ENCODE peak calls at places on chromosomes 6 and 20, in five cellular contexts. X is osteoblast, U is fibroblast of mammary gland, W is ovary, G is brain microvascular endothelial cell. D is an unnamed sample.

GRCh38 chr6:111377558-111378120 is 105.4 kb downstream of the REV3L start:
- DNase-seq in X (no peak), U (peak), W (no peak), G (no peak), D (no peak)

GRCh38 chr6:166423781-166424180 is 41.0 kb upstream of the MPC1 start:
- DNase-seq in X (no peak), U (no peak), W (no peak), G (no peak), D (no peak)

GRCh38 chr6:90144928-90145520 is 151.6 kb downstream of the BACH2 start:
- DNase-seq in X (peak), U (no peak), W (no peak), G (no peak), D (no peak)

GRCh38 chr6:30075094-30075986 is at the start of gene RNF39:
- DNase-seq in X (no peak), U (no peak), W (peak), G (no peak), D (no peak)

GRCh38 chr6:99426454-99426762 is 1.3 kb upstream of the PNISR start:
- DNase-seq in X (no peak), U (peak), W (no peak), G (no peak), D (no peak)

GRCh38 chr20:39849664-39850063 is 839.4 kb downstream of the MAFB start:
- DNase-seq in X (peak), U (peak), W (peak), G (peak), D (no peak)

GRCh38 chr6:135686784-135687301 is 164.7 kb upstream of the PDE7B start:
- DNase-seq in X (peak), U (peak), W (no peak), G (no peak), D (no peak)

GRCh38 chr6:112956696-112957525 is 609.8 kb downstream of the RFPL4B start:
- DNase-seq in X (peak), U (peak), W (no peak), G (peak), D (no peak)

GRCh38 chr6:33167374-33168148 is 24.7 kb downstream of the COL11A2 start:
- DNase-seq in X (peak), U (no peak), W (no peak), G (no peak), D (no peak)

GRCh38 chr6:144341831-144342527 is 56.8 kb downstream of the UTRN start:
- DNase-seq in X (no peak), U (peak), W (no peak), G (no peak), D (no peak)

GRCh38 chr20:25058051-25058796 is at the start of gene ACSS1:
- DNase-seq in X (peak), U (no peak), W (peak), G (no peak), D (no peak)

GRCh38 chr6:103870970-103871369 is 988.7 kb downstream of the HACE1 start:
- DNase-seq in X (no peak), U (no peak), W (no peak), G (no peak), D (no peak)

GRCh38 chr20:14996883-14997672 is 659.7 kb upstream of the FLRT3 start:
- DNase-seq in X (no peak), U (peak), W (no peak), G (peak), D (no peak)

GRCh38 chr20:47897461-47897860 is 112.2 kb upstream of the SULF2 start:
- DNase-seq in X (no peak), U (no peak), W (no peak), G (no peak), D (no peak)

GRCh38 chr20:4604580-4604979 is 117.1 kb upstream of the PRND start:
- DNase-seq in X (no peak), U (no peak), W (no peak), G (no peak), D (no peak)

GRCh38 chr20:51928931-51929330 is 126.6 kb upstream of the SALL4 start:
- DNase-seq in X (no peak), U (peak), W (no peak), G (no peak), D (no peak)

GRCh38 chr6:75748743-75749538 is at the start of gene MYO6:
- DNase-seq in X (peak), U (peak), W (peak), G (peak), D (no peak)

GRCh38 chr20:58613061-58613854 is 37.8 kb upstream of the STX16 start:
- DNase-seq in X (no peak), U (no peak), W (no peak), G (no peak), D (no peak)

GRCh38 chr20:10218536-10219451 is at the start of gene SNAP25:
- DNase-seq in X (peak), U (peak), W (peak), G (peak), D (no peak)

GRCh38 chr20:32004963-32005362 is 5.3 kb upstream of the CCM2L start:
- DNase-seq in X (peak), U (peak), W (no peak), G (no peak), D (no peak)

GRCh38 chr6:39950125-39950720 is 16.0 kb upstream of the MOCS1 start:
- DNase-seq in X (no peak), U (no peak), W (no peak), G (no peak), D (no peak)

GRCh38 chr6:25278914-25279747 is at the start of gene CARMIL1:
- DNase-seq in X (peak), U (peak), W (peak), G (peak), D (peak)

GRCh38 chr20:10531848-10532247 is 96.7 kb downstream of the SLX4IP start:
- DNase-seq in X (no peak), U (peak), W (no peak), G (peak), D (no peak)

GRCh38 chr6:3388786-3389185 is 68.1 kb downstream of the SLC22A23 start:
- DNase-seq in X (no peak), U (no peak), W (no peak), G (no peak), D (no peak)

GRCh38 chr6:1701668-1702353 is 92.1 kb downstream of the FOXC1 start:
- DNase-seq in X (peak), U (peak), W (no peak), G (peak), D (no peak)

GRCh38 chr20:3471397-3472021 is 691 bp downstream of the ATRN start:
- DNase-seq in X (peak), U (no peak), W (no peak), G (no peak), D (no peak)

GRCh38 chr6:159249150-159249549 is 80.0 kb downstream of the FNDC1 start:
- DNase-seq in X (no peak), U (peak), W (no peak), G (no peak), D (no peak)

GRCh38 chr6:165988757-165989456 is 178.7 kb downstream of the TBXT start:
- DNase-seq in X (no peak), U (no peak), W (peak), G (no peak), D (no peak)

GRCh38 chr6:157774153-157775135 is 48.6 kb upstream of the SNX9 start:
- DNase-seq in X (peak), U (no peak), W (no peak), G (no peak), D (no peak)

GRCh38 chr6:159893064-159893463 is 2.3 kb downstream of the MAS1 start:
- DNase-seq in X (no peak), U (no peak), W (no peak), G (no peak), D (no peak)

GRCh38 chr6:163449076-163449475 is 34.6 kb downstream of the QKI start:
- DNase-seq in X (no peak), U (no peak), W (no peak), G (no peak), D (no peak)

GRCh38 chr20:21571841-21572690 is 58.2 kb upstream of the NKX2-2 start:
- DNase-seq in X (peak), U (peak), W (no peak), G (no peak), D (no peak)

GRCh38 chr6:79084693-79085092 is 6.6 kb upstream of the PHIP start:
- DNase-seq in X (peak), U (peak), W (no peak), G (no peak), D (no peak)

GRCh38 chr6:35703554-35703953 is 14.8 kb upstream of the FKBP5 start:
- DNase-seq in X (no peak), U (no peak), W (no peak), G (no peak), D (no peak)

GRCh38 chr6:75481394-75481793 is 12.2 kb downstream of the FILIP1 start:
- DNase-seq in X (no peak), U (peak), W (no peak), G (no peak), D (no peak)

GRCh38 chr6:114421219-114421618 is 78.4 kb upstream of the HS3ST5 start:
- DNase-seq in X (no peak), U (no peak), W (no peak), G (no peak), D (peak)

GRCh38 chr6:6916598-6916997 is 191.2 kb upstream of the RREB1 start:
- DNase-seq in X (no peak), U (peak), W (no peak), G (no peak), D (no peak)

GRCh38 chr6:6913346-6913745 is 194.4 kb upstream of the RREB1 start:
- DNase-seq in X (no peak), U (no peak), W (no peak), G (no peak), D (no peak)

GRCh38 chr6:6915219-6915618 is 192.5 kb upstream of the RREB1 start:
- DNase-seq in X (no peak), U (peak), W (no peak), G (no peak), D (no peak)

GRCh38 chr6:6918216-6918983 is 189.4 kb upstream of the RREB1 start:
- DNase-seq in X (no peak), U (peak), W (no peak), G (peak), D (no peak)

GRCh38 chr6:6915813-6916547 is 191.8 kb upstream of the RREB1 start:
- DNase-seq in X (no peak), U (peak), W (peak), G (no peak), D (no peak)
- H3K4me3 ChIP-seq in X (peak), U (peak), W (peak), G (no peak), D (no peak)

DNA sequence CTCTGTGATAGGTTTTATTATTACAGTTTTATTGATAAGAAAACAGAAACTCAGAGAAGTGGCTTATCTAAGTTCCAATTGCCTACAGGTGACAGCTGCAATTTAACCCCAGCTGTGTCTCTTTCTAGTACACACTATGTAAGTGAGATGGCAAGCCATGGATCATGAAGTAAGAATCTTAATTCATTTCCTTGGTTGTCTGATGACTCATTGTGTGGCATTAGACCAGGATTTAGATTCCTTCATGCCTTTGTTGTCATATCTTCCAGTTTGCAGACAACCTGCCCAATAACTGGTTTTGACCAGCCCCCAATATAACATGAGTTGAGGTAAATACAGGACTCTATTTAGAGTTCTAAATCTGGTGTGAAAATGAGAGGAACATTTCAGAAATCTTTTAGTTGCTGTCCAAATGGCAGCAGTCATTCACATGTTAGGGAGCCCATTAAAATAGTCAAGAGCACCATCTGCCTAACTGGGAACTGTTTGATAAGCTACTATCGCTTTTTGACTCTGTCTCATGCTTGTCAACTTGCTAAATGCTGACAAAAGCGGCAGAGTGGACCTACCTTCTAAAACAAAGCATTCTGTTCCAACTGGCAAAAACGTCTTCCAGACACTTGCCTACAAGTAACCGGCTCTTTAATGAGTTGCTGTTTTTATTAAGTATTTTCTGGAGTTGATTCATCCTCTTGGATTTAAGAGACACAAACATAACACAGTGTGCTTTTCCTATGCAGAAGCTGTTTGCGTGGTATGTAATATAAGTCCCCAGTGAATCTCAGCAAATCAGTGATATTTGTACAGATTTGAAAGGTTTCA is 170.5 kb upstream of the PHACTR1 start:
- DNase-seq in X (no peak), U (peak), W (no peak), G (peak), D (no peak)
- H3K4me3 ChIP-seq in X (no peak), U (no peak), W (no peak), G (no peak), D (no peak)

GRCh38 chr6:37127961-37128862 is 41.7 kb upstream of the PIM1 start:
- DNase-seq in X (peak), U (peak), W (no peak), G (peak), D (no peak)
- H3K4me3 ChIP-seq in X (no peak), U (no peak), W (no peak), G (no peak), D (no peak)

DNA sequence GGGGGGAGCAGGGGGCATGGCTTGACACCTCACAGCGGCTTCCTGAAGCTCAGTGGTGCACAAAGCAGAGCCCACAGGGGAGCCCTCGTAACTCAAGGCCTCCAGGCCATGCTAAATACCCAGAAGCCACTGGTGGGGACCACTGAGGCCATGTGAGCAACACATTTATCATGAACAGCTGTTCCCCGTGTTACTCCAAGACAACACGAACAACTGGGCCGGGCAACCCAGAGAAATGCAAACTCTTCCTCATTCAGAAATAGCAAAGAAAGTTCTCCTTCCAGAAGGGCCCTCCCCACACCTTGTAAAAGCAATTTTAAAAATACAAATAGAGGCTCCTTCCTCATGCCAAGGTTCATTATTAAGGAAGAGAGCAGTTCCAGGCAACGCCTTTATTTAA is 36.3 kb upstream of the SLCO4A1 start:
- DNase-seq in X (no peak), U (no peak), W (no peak), G (no peak), D (no peak)
- H3K4me3 ChIP-seq in X (no peak), U (no peak), W (no peak), G (no peak), D (no peak)

DNA sequence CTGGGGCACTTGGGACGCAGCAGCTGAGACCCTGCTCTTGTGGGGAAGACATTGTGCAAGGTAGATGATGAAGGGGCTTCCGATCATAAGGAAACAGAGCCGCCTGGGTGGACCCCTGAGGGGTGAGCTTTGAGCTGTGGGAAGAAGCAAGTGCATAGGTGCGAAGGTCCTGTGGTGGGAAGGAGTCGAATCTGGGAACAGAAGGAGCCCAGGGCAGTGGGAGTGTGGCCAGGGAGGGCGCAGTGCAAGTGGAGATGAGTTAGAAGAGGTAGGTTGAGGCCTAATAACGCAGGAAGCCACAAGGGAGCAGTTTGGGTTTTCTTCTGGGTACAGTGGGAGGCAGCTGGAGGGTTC is 10.3 kb downstream of the RBM38 start:
- DNase-seq in X (no peak), U (no peak), W (no peak), G (no peak), D (no peak)
- H3K4me3 ChIP-seq in X (no peak), U (no peak), W (no peak), G (no peak), D (no peak)

GRCh38 chr6:27127874-27128795 is 119.4 kb upstream of the PRSS16 start:
- DNase-seq in X (no peak), U (no peak), W (no peak), G (no peak), D (no peak)

GRCh38 chr6:27129095-27129815 is 118.2 kb upstream of the PRSS16 start:
- DNase-seq in X (no peak), U (no peak), W (no peak), G (no peak), D (no peak)

GRCh38 chr6:27128796-27129094 is 118.8 kb upstream of the PRSS16 start:
- DNase-seq in X (no peak), U (no peak), W (no peak), G (no peak), D (no peak)

GRCh38 chr6:27126046-27126814 is 121.3 kb upstream of the PRSS16 start:
- DNase-seq in X (peak), U (no peak), W (no peak), G (no peak), D (no peak)

GRCh38 chr6:27126815-27127537 is 120.5 kb upstream of the PRSS16 start:
- DNase-seq in X (peak), U (peak), W (peak), G (peak), D (no peak)
- H3K4me3 ChIP-seq in X (peak), U (peak), W (peak), G (peak), D (no peak)

DNA sequence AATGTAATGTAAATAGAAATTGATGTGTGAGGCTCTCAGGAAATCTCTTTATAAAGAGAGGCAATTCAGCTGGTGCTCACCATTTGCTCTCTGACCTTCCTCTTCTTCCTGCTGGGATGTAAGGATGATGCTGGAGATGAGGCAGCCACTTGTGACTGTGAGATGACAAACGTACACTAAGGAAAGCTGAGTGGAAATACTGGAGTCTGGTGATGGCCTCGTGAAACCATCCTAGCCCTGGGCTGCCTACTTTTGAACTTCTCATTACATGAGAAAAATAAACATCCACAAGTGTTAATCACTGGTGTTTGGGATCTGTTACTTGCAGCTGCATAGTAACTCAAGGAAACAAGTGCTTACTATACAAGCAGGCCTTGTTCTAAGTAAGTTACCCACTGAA is 114.9 kb upstream of the NHSL1 start:
- DNase-seq in X (no peak), U (no peak), W (no peak), G (no peak), D (no peak)
- H3K4me3 ChIP-seq in X (no peak), U (no peak), W (no peak), G (no peak), D (no peak)

D was measured in iPS DF 6.9.